ENCODE peak calls at places on chromosomes 3 and 15, in seven cellular contexts. B, V, A, I, N, J and P are unnamed samples.

GRCh38 chr15:29516929-29517328 is 247.3 kb upstream of the NSMCE3 start:
- DNase-seq in A (no peak), V (no peak), I (no peak), B (no peak), J (no peak), N (no peak), P (no peak)

GRCh38 chr3:16515885-16516420 is 2.5 kb upstream of the RFTN1 start:
- DNase-seq in N (no peak), J (no peak), B (no peak), A (no peak), V (no peak), I (no peak), P (no peak)

GRCh38 chr3:129481783-129482332 is 41.8 kb downstream of the IFT122 start:
- DNase-seq in I (peak; percentile 28), A (peak; percentile 59), B (no peak), J (no peak), N (no peak), V (peak; percentile 23), P (no peak)

GRCh38 chr3:190617185-190617584 is 103.3 kb downstream of the IL1RAP start:
- DNase-seq in B (no peak), J (peak; percentile 47), N (no peak), I (no peak), V (no peak), A (no peak), P (no peak)

GRCh38 chr3:71374582-71374981 is 208.9 kb downstream of the FOXP1 start:
- DNase-seq in A (no peak), J (no peak), B (no peak), I (no peak), N (no peak), V (no peak), P (no peak)

GRCh38 chr3:30658328-30659052 is 52.1 kb downstream of the TGFBR2 start:
- DNase-seq in N (no peak), A (peak; percentile 38), J (peak; percentile 82), B (peak; percentile 13), V (peak; percentile 86), I (peak; percentile 14), P (peak; percentile 58)

GRCh38 chr15:31375772-31376171 is 49.1 kb downstream of the KLF13 start:
- DNase-seq in A (no peak), J (no peak), B (no peak), I (no peak), V (no peak), N (no peak), P (no peak)

GRCh38 chr3:169091196-169091595 is 572.3 kb downstream of the MECOM start:
- DNase-seq in V (peak; percentile 87), J (no peak), I (no peak), N (peak; percentile 22), B (no peak), A (no peak), P (no peak)

GRCh38 chr3:134627831-134628230 is 23.0 kb downstream of the KY start:
- DNase-seq in B (no peak), J (no peak), N (no peak), V (peak; percentile 24), A (no peak), I (no peak), P (no peak)

GRCh38 chr3:133374706-133375105 is 25.1 kb upstream of the BFSP2 start:
- DNase-seq in V (peak; percentile 5), B (no peak), N (no peak), I (no peak), J (no peak), A (no peak), P (no peak)

GRCh38 chr15:48131324-48131723 is 10.5 kb downstream of the SLC24A5 start:
- DNase-seq in V (no peak), A (no peak), N (no peak), I (no peak), J (no peak), B (no peak), P (no peak)

GRCh38 chr15:58457466-58457965 is 25.7 kb downstream of the LIPC start:
- DNase-seq in B (peak; percentile 25), I (peak; percentile 59), J (peak; percentile 68), V (peak; percentile 72), N (peak; percentile 59), A (no peak), P (peak; percentile 39)

GRCh38 chr3:115100172-115100571 is 46.9 kb downstream of the ZBTB20 start:
- DNase-seq in N (peak; percentile 8), B (no peak), A (no peak), I (no peak), J (peak; percentile 12), V (peak; percentile 84), P (peak; percentile 37)

GRCh38 chr3:52787246-52787645 is 7.3 kb upstream of the ITIH3 start:
- DNase-seq in I (no peak), J (no peak), N (no peak), A (no peak), B (no peak), V (no peak), P (no peak)

GRCh38 chr15:42736178-42736792 is 643 bp downstream of the CDAN1 start:
- DNase-seq in J (peak; percentile 22), A (no peak), V (peak; percentile 23), B (no peak), N (peak; percentile 63), I (peak; percentile 60), P (peak; percentile 13)

GRCh38 chr15:85711590-85712192 is 83.0 kb downstream of the KLHL25 start:
- DNase-seq in N (no peak), V (no peak), A (no peak), B (no peak), I (no peak), J (no peak), P (no peak)

GRCh38 chr3:108548886-108549285 is 38.5 kb upstream of the MYH15 start:
- DNase-seq in A (no peak), B (no peak), N (no peak), V (no peak), I (no peak), J (no peak), P (no peak)